ENCODE peak calls at places on chromosomes 3 and 15, in nine cellular contexts. One of them, this sample, is unnamed.

GRCh38 chr3:175865724-175866123 is 1006.6 kb downstream of the NAALADL2 start:
- DNase-seq in SK-N-SH: no peak
- DNase-seq in dorsolateral prefrontal cortex: no peak
- DNase-seq in skeletal muscle cell: no peak
- DNase-seq in BJ: no peak
- DNase-seq in dermis microvascular lymphatic vessel endothelial cell: no peak
- DNase-seq in activated naive CD4-positive, alpha-beta T cell treated with anti-CD3 and anti-CD28 coated beads, Interleukin-2, amount 10 ng/mL, durations not matched to agents 7 days and 5 days: no peak
- DNase-seq in activated T-cell treated with anti-CD3 and anti-CD28 coated beads, Interleukin-2, amount 50 U/mL, for 4 hours: no peak
- DNase-seq in mesendoderm: no peak
- DNase-seq in this sample: no peak

GRCh38 chr15:97168704-97169475 is 791.6 kb upstream of the ARRDC4 start:
- DNase-seq in mesendoderm: peak; percentile 26
- DNase-seq in skeletal muscle cell: no peak
- DNase-seq in BJ: no peak
- DNase-seq in dorsolateral prefrontal cortex: no peak
- DNase-seq in activated T-cell treated with anti-CD3 and anti-CD28 coated beads, Interleukin-2, amount 50 U/mL, for 4 hours: no peak
- DNase-seq in activated naive CD4-positive, alpha-beta T cell treated with anti-CD3 and anti-CD28 coated beads, Interleukin-2, amount 10 ng/mL, durations not matched to agents 7 days and 5 days: no peak
- DNase-seq in dermis microvascular lymphatic vessel endothelial cell: no peak
- DNase-seq in SK-N-SH: no peak
- DNase-seq in this sample: no peak

GRCh38 chr15:62569460-62570404 is 404.6 kb upstream of the C2CD4B start:
- DNase-seq in dermis microvascular lymphatic vessel endothelial cell: no peak
- DNase-seq in SK-N-SH: peak; percentile 25
- DNase-seq in mesendoderm: no peak
- DNase-seq in BJ: peak; percentile 79
- DNase-seq in activated T-cell treated with anti-CD3 and anti-CD28 coated beads, Interleukin-2, amount 50 U/mL, for 4 hours: no peak
- DNase-seq in dorsolateral prefrontal cortex: no peak
- DNase-seq in skeletal muscle cell: peak; percentile 19
- DNase-seq in activated naive CD4-positive, alpha-beta T cell treated with anti-CD3 and anti-CD28 coated beads, Interleukin-2, amount 10 ng/mL, durations not matched to agents 7 days and 5 days: no peak
- DNase-seq in this sample: peak; percentile 84

GRCh38 chr15:41334293-41335120 is 1.8 kb downstream of the NUSAP1 start:
- DNase-seq in mesendoderm: peak; percentile 3
- DNase-seq in dorsolateral prefrontal cortex: no peak
- DNase-seq in activated T-cell treated with anti-CD3 and anti-CD28 coated beads, Interleukin-2, amount 50 U/mL, for 4 hours: no peak
- DNase-seq in skeletal muscle cell: no peak
- DNase-seq in BJ: no peak
- DNase-seq in activated naive CD4-positive, alpha-beta T cell treated with anti-CD3 and anti-CD28 coated beads, Interleukin-2, amount 10 ng/mL, durations not matched to agents 7 days and 5 days: peak; percentile 21
- DNase-seq in dermis microvascular lymphatic vessel endothelial cell: no peak
- DNase-seq in SK-N-SH: no peak
- DNase-seq in this sample: no peak

GRCh38 chr3:127408022-127408683 is 120.3 kb upstream of the PRR20G start:
- DNase-seq in dorsolateral prefrontal cortex: no peak
- DNase-seq in mesendoderm: no peak
- DNase-seq in SK-N-SH: peak; percentile 3
- DNase-seq in dermis microvascular lymphatic vessel endothelial cell: no peak
- DNase-seq in activated T-cell treated with anti-CD3 and anti-CD28 coated beads, Interleukin-2, amount 50 U/mL, for 4 hours: no peak
- DNase-seq in skeletal muscle cell: no peak
- DNase-seq in activated naive CD4-positive, alpha-beta T cell treated with anti-CD3 and anti-CD28 coated beads, Interleukin-2, amount 10 ng/mL, durations not matched to agents 7 days and 5 days: no peak
- DNase-seq in BJ: no peak
- DNase-seq in this sample: no peak

GRCh38 chr3:58308728-58309127 is 2.4 kb downstream of the HTD2 start:
- DNase-seq in activated naive CD4-positive, alpha-beta T cell treated with anti-CD3 and anti-CD28 coated beads, Interleukin-2, amount 10 ng/mL, durations not matched to agents 7 days and 5 days: no peak
- DNase-seq in SK-N-SH: no peak
- DNase-seq in BJ: no peak
- DNase-seq in dorsolateral prefrontal cortex: no peak
- DNase-seq in skeletal muscle cell: no peak
- DNase-seq in dermis microvascular lymphatic vessel endothelial cell: no peak
- DNase-seq in activated T-cell treated with anti-CD3 and anti-CD28 coated beads, Interleukin-2, amount 50 U/mL, for 4 hours: no peak
- DNase-seq in mesendoderm: no peak
- DNase-seq in this sample: no peak

GRCh38 chr15:43209059-43209824 is 11.6 kb downstream of the EPB42 start:
- DNase-seq in skeletal muscle cell: no peak
- DNase-seq in dorsolateral prefrontal cortex: no peak
- DNase-seq in activated naive CD4-positive, alpha-beta T cell treated with anti-CD3 and anti-CD28 coated beads, Interleukin-2, amount 10 ng/mL, durations not matched to agents 7 days and 5 days: no peak
- DNase-seq in activated T-cell treated with anti-CD3 and anti-CD28 coated beads, Interleukin-2, amount 50 U/mL, for 4 hours: no peak
- DNase-seq in mesendoderm: peak; percentile 71
- DNase-seq in dermis microvascular lymphatic vessel endothelial cell: no peak
- DNase-seq in BJ: no peak
- DNase-seq in SK-N-SH: no peak
- DNase-seq in this sample: no peak

GRCh38 chr3:11671648-11672100 is 28.0 kb upstream of the VGLL4 start:
- DNase-seq in mesendoderm: no peak
- DNase-seq in BJ: peak; percentile 59
- DNase-seq in SK-N-SH: no peak
- DNase-seq in activated naive CD4-positive, alpha-beta T cell treated with anti-CD3 and anti-CD28 coated beads, Interleukin-2, amount 10 ng/mL, durations not matched to agents 7 days and 5 days: no peak
- DNase-seq in skeletal muscle cell: no peak
- DNase-seq in dermis microvascular lymphatic vessel endothelial cell: peak; percentile 88
- DNase-seq in activated T-cell treated with anti-CD3 and anti-CD28 coated beads, Interleukin-2, amount 50 U/mL, for 4 hours: no peak
- DNase-seq in dorsolateral prefrontal cortex: peak; percentile 55
- DNase-seq in this sample: peak; percentile 60

GRCh38 chr3:194375921-194376570 is 6.5 kb upstream of the LRRC15 start:
- DNase-seq in activated naive CD4-positive, alpha-beta T cell treated with anti-CD3 and anti-CD28 coated beads, Interleukin-2, amount 10 ng/mL, durations not matched to agents 7 days and 5 days: no peak
- DNase-seq in dorsolateral prefrontal cortex: peak; percentile 15
- DNase-seq in dermis microvascular lymphatic vessel endothelial cell: peak; percentile 58
- DNase-seq in skeletal muscle cell: no peak
- DNase-seq in SK-N-SH: no peak
- DNase-seq in BJ: no peak
- DNase-seq in mesendoderm: peak; percentile 36
- DNase-seq in activated T-cell treated with anti-CD3 and anti-CD28 coated beads, Interleukin-2, amount 50 U/mL, for 4 hours: no peak
- DNase-seq in this sample: no peak

GRCh38 chr3:14467723-14468620 is 65.6 kb downstream of the SLC6A6 start:
- DNase-seq in activated T-cell treated with anti-CD3 and anti-CD28 coated beads, Interleukin-2, amount 50 U/mL, for 4 hours: peak; percentile 46
- DNase-seq in BJ: no peak
- DNase-seq in SK-N-SH: peak; percentile 92
- DNase-seq in skeletal muscle cell: no peak
- DNase-seq in dermis microvascular lymphatic vessel endothelial cell: peak; percentile 48
- DNase-seq in dorsolateral prefrontal cortex: no peak
- DNase-seq in activated naive CD4-positive, alpha-beta T cell treated with anti-CD3 and anti-CD28 coated beads, Interleukin-2, amount 10 ng/mL, durations not matched to agents 7 days and 5 days: peak; percentile 53
- DNase-seq in mesendoderm: peak; percentile 46
- DNase-seq in this sample: no peak

GRCh38 chr3:58492385-58492970 is 582 bp downstream of the KCTD6 start:
- DNase-seq in mesendoderm: no peak
- DNase-seq in BJ: no peak
- DNase-seq in activated naive CD4-positive, alpha-beta T cell treated with anti-CD3 and anti-CD28 coated beads, Interleukin-2, amount 10 ng/mL, durations not matched to agents 7 days and 5 days: peak; percentile 54
- DNase-seq in dorsolateral prefrontal cortex: no peak
- DNase-seq in skeletal muscle cell: no peak
- DNase-seq in activated T-cell treated with anti-CD3 and anti-CD28 coated beads, Interleukin-2, amount 50 U/mL, for 4 hours: peak; percentile 5
- DNase-seq in SK-N-SH: peak; percentile 44
- DNase-seq in dermis microvascular lymphatic vessel endothelial cell: peak; percentile 7
- DNase-seq in this sample: no peak

GRCh38 chr3:193788189-193788946 is 195.4 kb downstream of the OPA1 start:
- DNase-seq in skeletal muscle cell: no peak
- DNase-seq in activated T-cell treated with anti-CD3 and anti-CD28 coated beads, Interleukin-2, amount 50 U/mL, for 4 hours: no peak
- DNase-seq in BJ: no peak
- DNase-seq in dermis microvascular lymphatic vessel endothelial cell: peak; percentile 50
- DNase-seq in dorsolateral prefrontal cortex: peak; percentile 52
- DNase-seq in mesendoderm: peak; percentile 92
- DNase-seq in activated naive CD4-positive, alpha-beta T cell treated with anti-CD3 and anti-CD28 coated beads, Interleukin-2, amount 10 ng/mL, durations not matched to agents 7 days and 5 days: peak; percentile 35
- DNase-seq in SK-N-SH: peak; percentile 75
- DNase-seq in this sample: peak; percentile 44

GRCh38 chr3:156676467-156677119 is 2.2 kb downstream of the TIPARP start:
- DNase-seq in BJ: no peak
- DNase-seq in skeletal muscle cell: no peak
- DNase-seq in activated T-cell treated with anti-CD3 and anti-CD28 coated beads, Interleukin-2, amount 50 U/mL, for 4 hours: no peak
- DNase-seq in SK-N-SH: no peak
- DNase-seq in dorsolateral prefrontal cortex: no peak
- DNase-seq in dermis microvascular lymphatic vessel endothelial cell: no peak
- DNase-seq in activated naive CD4-positive, alpha-beta T cell treated with anti-CD3 and anti-CD28 coated beads, Interleukin-2, amount 10 ng/mL, durations not matched to agents 7 days and 5 days: no peak
- DNase-seq in mesendoderm: no peak
- DNase-seq in this sample: peak; percentile 31

GRCh38 chr3:9725775-9726174 is 5.8 kb upstream of the BRPF1 start:
- DNase-seq in dermis microvascular lymphatic vessel endothelial cell: no peak
- DNase-seq in skeletal muscle cell: no peak
- DNase-seq in activated T-cell treated with anti-CD3 and anti-CD28 coated beads, Interleukin-2, amount 50 U/mL, for 4 hours: no peak
- DNase-seq in BJ: no peak
- DNase-seq in mesendoderm: no peak
- DNase-seq in dorsolateral prefrontal cortex: no peak
- DNase-seq in SK-N-SH: no peak
- DNase-seq in activated naive CD4-positive, alpha-beta T cell treated with anti-CD3 and anti-CD28 coated beads, Interleukin-2, amount 10 ng/mL, durations not matched to agents 7 days and 5 days: no peak
- DNase-seq in this sample: no peak

GRCh38 chr3:187082976-187083375 is 56.3 kb downstream of the RPL39L start:
- DNase-seq in activated naive CD4-positive, alpha-beta T cell treated with anti-CD3 and anti-CD28 coated beads, Interleukin-2, amount 10 ng/mL, durations not matched to agents 7 days and 5 days: no peak
- DNase-seq in activated T-cell treated with anti-CD3 and anti-CD28 coated beads, Interleukin-2, amount 50 U/mL, for 4 hours: no peak
- DNase-seq in skeletal muscle cell: no peak
- DNase-seq in mesendoderm: no peak
- DNase-seq in SK-N-SH: no peak
- DNase-seq in dermis microvascular lymphatic vessel endothelial cell: no peak
- DNase-seq in BJ: no peak
- DNase-seq in dorsolateral prefrontal cortex: no peak
- DNase-seq in this sample: no peak

GRCh38 chr3:76582632-76583378 is 457.1 kb upstream of the ROBO2 start:
- DNase-seq in dorsolateral prefrontal cortex: no peak
- DNase-seq in skeletal muscle cell: peak; percentile 45
- DNase-seq in mesendoderm: peak; percentile 2
- DNase-seq in dermis microvascular lymphatic vessel endothelial cell: no peak
- DNase-seq in activated T-cell treated with anti-CD3 and anti-CD28 coated beads, Interleukin-2, amount 50 U/mL, for 4 hours: no peak
- DNase-seq in SK-N-SH: no peak
- DNase-seq in BJ: no peak
- DNase-seq in activated naive CD4-positive, alpha-beta T cell treated with anti-CD3 and anti-CD28 coated beads, Interleukin-2, amount 10 ng/mL, durations not matched to agents 7 days and 5 days: no peak
- DNase-seq in this sample: no peak

GRCh38 chr3:57158813-57159678 is 6.1 kb downstream of the IL17RD start:
- DNase-seq in dorsolateral prefrontal cortex: no peak
- DNase-seq in activated T-cell treated with anti-CD3 and anti-CD28 coated beads, Interleukin-2, amount 50 U/mL, for 4 hours: no peak
- DNase-seq in skeletal muscle cell: no peak
- DNase-seq in dermis microvascular lymphatic vessel endothelial cell: no peak
- DNase-seq in mesendoderm: peak; percentile 95
- DNase-seq in SK-N-SH: no peak
- DNase-seq in BJ: no peak
- DNase-seq in activated naive CD4-positive, alpha-beta T cell treated with anti-CD3 and anti-CD28 coated beads, Interleukin-2, amount 10 ng/mL, durations not matched to agents 7 days and 5 days: peak; percentile 45
- DNase-seq in this sample: no peak

GRCh38 chr3:53151465-53151864 is 9.5 kb upstream of the PRKCD start:
- DNase-seq in dorsolateral prefrontal cortex: no peak
- DNase-seq in SK-N-SH: no peak
- DNase-seq in mesendoderm: no peak
- DNase-seq in BJ: no peak
- DNase-seq in activated naive CD4-positive, alpha-beta T cell treated with anti-CD3 and anti-CD28 coated beads, Interleukin-2, amount 10 ng/mL, durations not matched to agents 7 days and 5 days: no peak
- DNase-seq in skeletal muscle cell: no peak
- DNase-seq in activated T-cell treated with anti-CD3 and anti-CD28 coated beads, Interleukin-2, amount 50 U/mL, for 4 hours: no peak
- DNase-seq in dermis microvascular lymphatic vessel endothelial cell: no peak
- DNase-seq in this sample: no peak